ENCODE peak calls at places on chromosome 22, in eight cellular contexts. M is HCT116; W is astrocyte of the hippocampus; O is activated T-cell treated with anti-CD3 and anti-CD28 coated beads, Interleukin-2, amount 50 U/mL, for 72 hours; F is iPS DF 6.9; S is astrocyte of the spinal cord; V is NCI-H524; H is activated CD8-positive, alpha-beta memory T cell treated with anti-CD3 and anti-CD28 coated beads, Interleukin-2, amount 50 U/mL, for 4 hours. B is an unnamed sample.

GRCh38 chr22:42180349-42180842 is 49.8 kb upstream of the CYP2D6 start:
- DNase-seq in M (no peak), W (peak), O (peak), F (no peak), S (peak), V (no peak), H (peak), B (no peak)

GRCh38 chr22:38338772-38339379 is 21.6 kb upstream of the CSNK1E start:
- DNase-seq in M (no peak), W (no peak), O (no peak), F (no peak), S (no peak), V (no peak), H (no peak), B (peak)

GRCh38 chr22:30921108-30921507 is 47.5 kb downstream of the MORC2 start:
- DNase-seq in M (no peak), W (no peak), O (no peak), F (no peak), S (no peak), V (peak), H (no peak), B (peak)

GRCh38 chr22:43828711-43829447 is 16.8 kb upstream of the EFCAB6 start:
- DNase-seq in M (no peak), W (no peak), O (no peak), F (no peak), S (peak), V (peak), H (no peak), B (peak)

GRCh38 chr22:19508024-19508776 is 16.0 kb downstream of the CLDN5 start:
- DNase-seq in M (no peak), W (no peak), O (no peak), F (no peak), S (no peak), V (no peak), H (no peak), B (no peak)

GRCh38 chr22:41857160-41857859 is 24.4 kb downstream of the SREBF2 start:
- DNase-seq in M (peak), W (peak), O (peak), F (peak), S (peak), V (peak), H (peak), B (peak)

GRCh38 chr22:30245985-30246901 is at the start of gene LIF:
- DNase-seq in M (no peak), W (peak), O (peak), F (no peak), S (peak), V (peak), H (peak), B (peak)

GRCh38 chr22:50720301-50720845 is 17.6 kb upstream of the ACR start:
- DNase-seq in M (no peak), W (peak), O (no peak), F (no peak), S (no peak), V (no peak), H (no peak), B (no peak)

B was measured in WERI-Rb-1.